ENCODE peak calls at places on chromosome 1, in ten cellular contexts. O, F, S, G, D, N, I, Q, T and J are unnamed samples.

GRCh38 chr1:234504969-234505773 is 26.2 kb upstream of the TARBP1 start:
- DNase-seq in S (no peak), N (no peak), T (no peak), D (no peak), G (no peak), F (no peak), O (no peak), I (no peak), Q (no peak), J (no peak)

GRCh38 chr1:101452825-101453224 is 216.0 kb downstream of the S1PR1 start:
- DNase-seq in S (no peak), G (no peak), I (no peak), Q (no peak), O (no peak), T (no peak), F (no peak), N (no peak), D (no peak), J (no peak)

GRCh38 chr1:10236405-10237156 is 26.2 kb downstream of the KIF1B start:
- DNase-seq in D (no peak), Q (no peak), I (no peak), O (no peak), T (no peak), N (no peak), S (no peak), G (no peak), F (no peak), J (no peak)

GRCh38 chr1:119327066-119327435 is 41.5 kb upstream of the HAO2 start:
- DNase-seq in N (no peak), D (no peak), T (no peak), Q (peak), G (peak), O (no peak), I (no peak), S (no peak), F (peak), J (no peak)

GRCh38 chr1:79852004-79852403 is 845.5 kb upstream of the ADGRL4 start:
- DNase-seq in N (no peak), T (no peak), F (no peak), Q (no peak), G (no peak), S (no peak), I (no peak), O (no peak), D (no peak), J (no peak)

GRCh38 chr1:68453060-68453665 is 3.4 kb upstream of the RPE65 start:
- DNase-seq in O (no peak), S (no peak), F (no peak), Q (no peak), D (no peak), T (no peak), G (no peak), N (no peak), I (no peak), J (no peak)

GRCh38 chr1:29249170-29249691 is 12.9 kb downstream of the PTPRU start:
- DNase-seq in F (no peak), T (no peak), D (no peak), Q (no peak), I (no peak), G (peak), N (no peak), O (no peak), S (no peak), J (no peak)

GRCh38 chr1:216293673-216294072 is 129.6 kb downstream of the USH2A start:
- DNase-seq in D (no peak), N (no peak), I (no peak), T (no peak), O (no peak), G (no peak), Q (no peak), F (no peak), S (no peak), J (no peak)

GRCh38 chr1:71196685-71197084 is 115.8 kb upstream of the ZRANB2 start:
- DNase-seq in N (no peak), F (no peak), T (peak), I (no peak), O (no peak), S (no peak), Q (peak), D (no peak), G (no peak), J (no peak)

GRCh38 chr1:155960081-155960745 is 18.1 kb downstream of the ARHGEF2 start:
- DNase-seq in D (no peak), Q (no peak), F (no peak), O (no peak), G (no peak), S (no peak), N (no peak), I (no peak), T (no peak), J (no peak)

GRCh38 chr1:110916669-110917306 is 43.8 kb downstream of the CD53 start:
- DNase-seq in T (no peak), Q (peak), O (no peak), D (no peak), S (no peak), N (no peak), F (no peak), G (no peak), I (no peak), J (no peak)

GRCh38 chr1:22846453-22846852 is 126.2 kb downstream of the LACTBL1 start:
- DNase-seq in O (no peak), T (no peak), S (peak), F (no peak), D (no peak), I (no peak), Q (no peak), G (no peak), N (no peak), J (no peak)

GRCh38 chr1:186983327-186983726 is 154.6 kb downstream of the PLA2G4A start:
- DNase-seq in T (no peak), D (no peak), F (peak), O (peak), Q (no peak), S (no peak), N (no peak), I (no peak), G (peak), J (no peak)

GRCh38 chr1:243525085-243525487 is 269.2 kb downstream of the SDCCAG8 start:
- DNase-seq in N (no peak), Q (peak), D (no peak), O (no peak), S (no peak), T (peak), I (no peak), F (no peak), G (no peak), J (no peak)

GRCh38 chr1:23916209-23917131 is 3.3 kb upstream of the CNR2 start:
- DNase-seq in S (peak), N (peak), D (peak), T (peak), G (peak), I (peak), Q (peak), O (peak), F (peak), J (peak)

GRCh38 chr1:233111731-233112130 is 161.3 kb downstream of the NTPCR start:
- DNase-seq in T (no peak), F (no peak), O (no peak), S (no peak), G (no peak), N (no peak), Q (no peak), D (no peak), I (no peak), J (no peak)

GRCh38 chr1:92599184-92599583 is 112.5 kb upstream of the GFI1 start:
- DNase-seq in T (peak), O (no peak), Q (peak), I (no peak), S (no peak), F (no peak), D (no peak), G (no peak), N (no peak), J (no peak)

GRCh38 chr1:226973898-226974543 is 33.9 kb downstream of the COQ8A start:
- DNase-seq in T (no peak), I (no peak), G (no peak), Q (no peak), O (peak), S (no peak), N (no peak), D (no peak), F (peak), J (no peak)

GRCh38 chr1:186609183-186609582 is 71.0 kb downstream of the PTGS2 start:
- DNase-seq in T (no peak), F (no peak), O (no peak), Q (no peak), N (no peak), S (no peak), D (no peak), I (no peak), G (no peak), J (no peak)

GRCh38 chr1:47644216-47644581 is 206.4 kb downstream of the FOXD2 start:
- DNase-seq in S (no peak), D (no peak), F (no peak), N (no peak), G (peak), Q (no peak), I (no peak), O (no peak), T (no peak), J (no peak)

GRCh38 chr1:175829845-175830244 is 86.5 kb upstream of the TNR start:
- DNase-seq in G (no peak), D (no peak), Q (no peak), S (no peak), F (no peak), N (no peak), T (no peak), I (no peak), O (no peak), J (no peak)

GRCh38 chr1:154807048-154807591 is 63.0 kb downstream of the KCNN3 start:
- DNase-seq in I (no peak), Q (no peak), G (peak), D (no peak), S (no peak), F (no peak), O (no peak), T (no peak), N (no peak), J (peak)

GRCh38 chr1:52306227-52307006 is 59.6 kb downstream of the CC2D1B start:
- DNase-seq in T (no peak), I (no peak), F (no peak), D (no peak), S (no peak), O (no peak), G (no peak), Q (peak), N (no peak), J (no peak)

GRCh38 chr1:96487961-96488360 is 233.6 kb upstream of the PTBP2 start:
- DNase-seq in D (no peak), S (no peak), T (no peak), O (no peak), G (no peak), F (no peak), I (no peak), Q (no peak), N (no peak), J (no peak)

GRCh38 chr1:240341365-240342250 is 249.9 kb downstream of the FMN2 start:
- DNase-seq in N (no peak), D (no peak), T (no peak), S (no peak), F (no peak), I (no peak), O (no peak), Q (no peak), G (no peak), J (no peak)

GRCh38 chr1:164759144-164759920 is 200.3 kb downstream of the PBX1 start:
- DNase-seq in G (no peak), I (no peak), S (no peak), T (no peak), D (no peak), Q (no peak), N (no peak), F (no peak), O (no peak), J (no peak)

GRCh38 chr1:93749894-93750301 is 68.3 kb upstream of the BCAR3 start:
- DNase-seq in I (no peak), S (no peak), O (no peak), G (no peak), F (no peak), Q (no peak), D (no peak), N (no peak), T (no peak), J (peak)

GRCh38 chr1:66533804-66534745 is at the start of gene SGIP1:
- DNase-seq in D (peak), O (peak), G (peak), I (peak), N (no peak), S (peak), F (peak), Q (no peak), T (no peak), J (no peak)

GRCh38 chr1:236489710-236490377 is 33.9 kb upstream of the LGALS8 start:
- DNase-seq in G (peak), N (no peak), F (no peak), S (no peak), D (no peak), I (no peak), T (no peak), O (no peak), Q (peak), J (peak)

GRCh38 chr1:225835752-225836151 is 25.8 kb downstream of the EPHX1 start:
- DNase-seq in S (no peak), I (no peak), N (no peak), G (no peak), O (peak), F (peak), Q (no peak), D (no peak), T (peak), J (no peak)

GRCh38 chr1:115314765-115315164 is 23.3 kb downstream of the NGF start:
- DNase-seq in Q (no peak), O (no peak), S (peak), D (no peak), F (no peak), I (no peak), T (peak), G (no peak), N (no peak), J (no peak)